ENCODE peak calls at places on chromosomes 5 and 9, in ten cellular contexts. R is NCI-H345; I is upper lobe of left lung; G is astrocyte of the spinal cord; P is activated naive CD4-positive, alpha-beta T cell treated with anti-CD3 and anti-CD28 coated beads for 36 hours; Q is hepatocyte; L is activated effector memory CD4-positive, alpha-beta T cell treated with anti-CD3 and anti-CD28 coated beads, Interleukin-2, amount 50 U/mL, for 16 hours; A is stimulated activated naive CD8-positive, alpha-beta T cell treated with anti-CD3 and anti-CD28 coated beads, Interleukin-15, amount 100 ng/mL, for 72 hours; X is coronary artery; S is stimulated activated CD8-positive, alpha-beta memory T cell treated with anti-CD3 and anti-CD28 coated beads, Interleukin-7, amount 100 ng/mL, for 24 hours. V is an unnamed sample.

GRCh38 chr5:112762113-112762810 is 24.6 kb downstream of the APC start:
- DNase-seq in A (no peak), P (no peak), G (peak; percentile 49), L (no peak), I (no peak), R (no peak), X (no peak), S (no peak), Q (no peak), V (no peak)

GRCh38 chr5:176413255-176413565 is 3.1 kb downstream of the CLTB start:
- DNase-seq in L (no peak), X (no peak), I (no peak), A (no peak), R (no peak), G (no peak), Q (no peak), S (no peak), P (no peak), V (no peak)

GRCh38 chr5:137572042-137572695 is 73.0 kb upstream of the SPOCK1 start:
- DNase-seq in R (no peak), S (no peak), Q (no peak), I (no peak), L (no peak), A (no peak), P (no peak), X (no peak), G (peak; percentile 14), V (no peak)

GRCh38 chr5:35145671-35146317 is 84.5 kb downstream of the PRLR start:
- DNase-seq in L (no peak), P (no peak), G (no peak), I (no peak), Q (no peak), S (no peak), X (no peak), R (no peak), A (no peak), V (no peak)

GRCh38 chr5:180605554-180606214 is 14.4 kb upstream of the SCGB3A1 start:
- DNase-seq in Q (peak; percentile 71), I (peak; percentile 69), A (peak; percentile 66), L (peak; percentile 83), G (peak; percentile 53), P (peak; percentile 87), R (peak; percentile 56), S (peak; percentile 42), X (no peak), V (no peak)

GRCh38 chr9:108476574-108476973 is 379.2 kb downstream of the ACTL7B start:
- DNase-seq in A (no peak), X (no peak), L (no peak), S (no peak), G (peak; percentile 24), R (no peak), I (no peak), Q (no peak), P (no peak), V (no peak)

GRCh38 chr5:5335708-5336211 is 86.7 kb upstream of the ICE1 start:
- DNase-seq in S (no peak), G (peak; percentile 91), X (no peak), Q (peak; percentile 59), A (no peak), L (no peak), P (no peak), R (no peak), I (no peak), V (peak; percentile 74)

GRCh38 chr9:76221423-76221822 is 172.8 kb downstream of the RFK start:
- DNase-seq in S (no peak), L (no peak), Q (no peak), G (no peak), X (no peak), A (no peak), P (no peak), R (no peak), I (no peak), V (no peak)

GRCh38 chr9:18238752-18239151 is 235.2 kb upstream of the ADAMTSL1 start:
- DNase-seq in R (no peak), X (no peak), A (no peak), L (no peak), S (no peak), Q (no peak), I (no peak), P (no peak), G (peak; percentile 35), V (peak; percentile 33)